ENCODE peak calls at places on chromosome 14, in ten cellular contexts. X is Panc1, N is ovary, G is right lobe of liver, D is aorta, Q is choroid plexus epithelial cell, U is A549, P is astrocyte of the spinal cord, F is mesendoderm, S is adrenal gland. J is an unnamed sample.

GRCh38 chr14:89407856-89408255 is 9.2 kb downstream of the FOXN3 start:
- DNase-seq in D (no peak), Q (peak), U (no peak), X (no peak), G (no peak), S (peak), N (no peak), P (no peak), F (peak), J (no peak)

GRCh38 chr14:103593577-103593976 is 30.8 kb downstream of the COA8 start:
- DNase-seq in Q (no peak), N (no peak), U (no peak), P (no peak), G (no peak), X (no peak), F (no peak), D (no peak), S (no peak), J (no peak)

GRCh38 chr14:54564071-54564798 is 2.7 kb upstream of the SAMD4A start:
- DNase-seq in X (no peak), U (peak), Q (peak), G (no peak), F (peak), D (no peak), P (peak), S (no peak), N (no peak), J (peak)

GRCh38 chr14:80996049-80996901 is 40.9 kb downstream of the TSHR start:
- DNase-seq in X (peak), G (peak), F (peak), S (peak), D (no peak), P (peak), U (peak), Q (peak), N (no peak), J (peak)

GRCh38 chr14:101255765-101256125 is 305.6 kb upstream of the DIO3 start:
- DNase-seq in N (no peak), Q (no peak), U (no peak), X (no peak), P (no peak), D (no peak), S (no peak), F (no peak), G (no peak), J (no peak)

GRCh38 chr14:68780358-68781160 is 12.3 kb downstream of the ZFP36L1 start:
- DNase-seq in S (peak), P (peak), Q (peak), X (no peak), G (peak), U (peak), D (peak), N (peak), F (peak), J (peak)

GRCh38 chr14:68952544-68953535 is 26.3 kb downstream of the ACTN1 start:
- DNase-seq in N (peak), U (no peak), D (peak), G (no peak), S (no peak), Q (peak), P (peak), F (no peak), X (no peak), J (no peak)

GRCh38 chr14:67636361-67636919 is 16.7 kb downstream of the ARG2 start:
- DNase-seq in F (no peak), G (no peak), Q (peak), S (no peak), D (no peak), X (no peak), N (no peak), P (peak), U (no peak), J (no peak)

GRCh38 chr14:39229601-39230110 is 4.1 kb upstream of the MIA2 start:
- DNase-seq in X (no peak), U (no peak), P (no peak), G (no peak), S (no peak), Q (no peak), D (no peak), N (no peak), F (no peak), J (no peak)

GRCh38 chr14:105938959-105939358 is 412.6 kb downstream of the TMEM121 start:
- DNase-seq in Q (no peak), S (no peak), F (no peak), D (no peak), X (no peak), N (no peak), P (no peak), U (no peak), G (no peak), J (no peak)

GRCh38 chr14:67186789-67187188 is 2.5 kb upstream of the GARIN2 start:
- DNase-seq in F (no peak), N (no peak), Q (peak), U (no peak), P (no peak), G (no peak), S (no peak), X (no peak), D (no peak), J (no peak)

GRCh38 chr14:89665262-89665661 is 248.2 kb upstream of the FOXN3 start:
- DNase-seq in G (no peak), N (no peak), S (no peak), P (no peak), X (no peak), U (no peak), D (no peak), F (no peak), Q (no peak), J (no peak)

GRCh38 chr14:76473381-76474263 is 97.7 kb downstream of the ESRRB start:
- DNase-seq in S (no peak), D (no peak), F (peak), N (no peak), X (no peak), G (no peak), Q (peak), P (peak), U (no peak), J (peak)

GRCh38 chr14:51138353-51139103 is 43.6 kb upstream of the TRIM9 start:
- DNase-seq in S (no peak), U (no peak), P (no peak), F (no peak), D (no peak), G (no peak), X (no peak), N (no peak), Q (no peak), J (no peak)

GRCh38 chr14:73758392-73759182 is 44.4 kb upstream of the PNMA1 start:
- DNase-seq in P (peak), Q (peak), U (peak), G (peak), S (peak), N (peak), X (no peak), F (peak), D (peak), J (peak)

GRCh38 chr14:34065222-34065621 is 114.3 kb upstream of the EGLN3 start:
- DNase-seq in F (no peak), U (no peak), D (no peak), X (no peak), P (no peak), N (no peak), Q (no peak), S (no peak), G (no peak), J (no peak)

GRCh38 chr14:66677780-66678179 is 169.8 kb downstream of the GPHN start:
- DNase-seq in G (no peak), F (no peak), Q (no peak), U (no peak), D (no peak), X (no peak), P (no peak), N (no peak), S (no peak), J (no peak)

GRCh38 chr14:72638021-72638420 is 255.9 kb downstream of the DPF3 start:
- DNase-seq in X (no peak), P (peak), N (no peak), D (no peak), S (peak), F (no peak), G (no peak), Q (peak), U (peak), J (no peak)

GRCh38 chr14:60196291-60196690 is 31.1 kb upstream of the DHRS7 start:
- DNase-seq in P (no peak), N (no peak), S (no peak), G (no peak), Q (no peak), D (no peak), F (no peak), X (no peak), U (no peak), J (no peak)

GRCh38 chr14:25048170-25049126 is 1.5 kb downstream of the STXBP6 start:
- DNase-seq in N (peak), S (peak), Q (peak), U (no peak), D (peak), F (no peak), G (no peak), X (no peak), P (peak), J (peak)

GRCh38 chr14:22508150-22508457 is 80.9 kb downstream of the DAD1 start:
- DNase-seq in Q (no peak), U (no peak), D (no peak), F (no peak), G (no peak), S (no peak), N (no peak), P (no peak), X (no peak), J (no peak)
- H3K4me3 ChIP-seq in Q (no peak), U (no peak), D (no peak), F (no peak), G (no peak), S (no peak), N (no peak), P (no peak), X (no peak), J (no peak)

DNA sequence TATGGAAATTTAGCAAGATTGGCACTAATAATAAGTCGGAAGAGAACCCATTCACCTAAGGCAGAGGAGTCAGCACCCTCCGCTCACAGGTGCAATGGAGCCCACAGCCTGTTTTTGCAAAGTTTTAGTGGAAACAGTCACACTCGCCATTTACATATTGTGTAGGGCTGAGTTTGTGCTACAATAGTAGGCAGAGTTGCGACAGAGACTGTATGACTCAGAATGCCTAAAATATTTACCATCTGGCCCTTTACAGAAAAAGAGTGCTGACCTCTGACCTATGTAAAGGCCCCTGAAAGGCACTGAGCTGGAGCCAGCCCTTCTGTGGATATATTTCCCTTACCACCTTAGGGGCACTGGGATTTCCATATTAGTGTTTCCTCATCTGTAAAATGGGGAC is 79.0 kb downstream of the PRIMA1 start:
- DNase-seq in Q (no peak), P (no peak), G (no peak), U (no peak), D (no peak), F (no peak), N (no peak), S (no peak), X (no peak), J (no peak)
- H3K4me3 ChIP-seq in Q (no peak), P (no peak), G (no peak), U (no peak), D (no peak), F (no peak), N (no peak), S (no peak), X (no peak), J (no peak)

GRCh38 chr14:104634886-104635570 is 30.5 kb upstream of the TMEM179 start:
- DNase-seq in P (no peak), Q (no peak), X (no peak), U (no peak), F (no peak), D (no peak), G (no peak), N (no peak), S (no peak), J (peak)

GRCh38 chr14:104636131-104636530 is 31.6 kb upstream of the TMEM179 start:
- DNase-seq in F (no peak), G (no peak), N (no peak), U (no peak), D (no peak), X (no peak), Q (no peak), P (no peak), S (no peak), J (no peak)

GRCh38 chr14:104637546-104638003 is 33.0 kb upstream of the TMEM179 start:
- DNase-seq in U (no peak), D (no peak), P (no peak), G (no peak), N (no peak), X (no peak), F (no peak), Q (no peak), S (no peak), J (no peak)

GRCh38 chr14:104634031-104634760 is 29.6 kb upstream of the TMEM179 start:
- DNase-seq in F (no peak), G (no peak), S (no peak), Q (no peak), D (no peak), X (no peak), N (no peak), U (no peak), P (no peak), J (peak)

DNA sequence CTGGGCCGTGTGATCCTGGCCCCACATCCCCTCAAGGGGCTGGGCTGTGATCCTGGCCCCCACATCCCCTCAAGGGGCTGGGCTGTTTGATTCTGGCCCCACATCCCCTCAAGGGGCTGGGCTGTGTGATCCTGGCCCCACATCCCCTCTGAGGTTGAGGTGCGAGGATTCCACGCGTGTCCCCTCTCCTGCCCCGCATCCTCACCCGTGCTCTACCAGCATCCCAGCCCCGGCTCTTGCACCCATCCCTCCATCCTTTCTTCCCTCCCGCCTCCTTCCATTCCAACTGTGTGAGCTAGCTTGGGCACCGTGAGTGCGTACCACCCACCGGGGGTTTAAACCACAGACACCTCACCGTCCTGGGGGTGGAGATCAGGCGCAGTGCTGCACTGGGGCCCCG is 31.1 kb upstream of the TMEM179 start:
- DNase-seq in G (no peak), S (no peak), N (no peak), U (no peak), Q (no peak), P (no peak), F (no peak), D (no peak), X (no peak), J (peak)
- H3K4me3 ChIP-seq in G (no peak), S (no peak), N (no peak), U (no peak), Q (no peak), P (no peak), F (no peak), D (no peak), X (no peak), J (no peak)

GRCh38 chr14:56817396-56817921 is 7.2 kb upstream of the OTX2 start:
- DNase-seq in S (no peak), F (no peak), U (no peak), Q (no peak), N (no peak), G (no peak), P (no peak), D (no peak), X (no peak), J (no peak)

GRCh38 chr14:56816575-56817391 is 6.5 kb upstream of the OTX2 start:
- DNase-seq in U (no peak), G (no peak), D (no peak), Q (no peak), X (no peak), P (no peak), N (no peak), F (peak), S (no peak), J (peak)

GRCh38 chr14:56826214-56826613 is 15.9 kb upstream of the OTX2 start:
- DNase-seq in G (no peak), U (no peak), Q (no peak), N (no peak), D (no peak), F (no peak), P (no peak), S (no peak), X (no peak), J (no peak)

GRCh38 chr14:56821177-56821576 is 10.9 kb upstream of the OTX2 start:
- DNase-seq in G (no peak), N (no peak), P (no peak), X (no peak), F (no peak), S (no peak), D (no peak), U (no peak), Q (no peak), J (peak)

DNA sequence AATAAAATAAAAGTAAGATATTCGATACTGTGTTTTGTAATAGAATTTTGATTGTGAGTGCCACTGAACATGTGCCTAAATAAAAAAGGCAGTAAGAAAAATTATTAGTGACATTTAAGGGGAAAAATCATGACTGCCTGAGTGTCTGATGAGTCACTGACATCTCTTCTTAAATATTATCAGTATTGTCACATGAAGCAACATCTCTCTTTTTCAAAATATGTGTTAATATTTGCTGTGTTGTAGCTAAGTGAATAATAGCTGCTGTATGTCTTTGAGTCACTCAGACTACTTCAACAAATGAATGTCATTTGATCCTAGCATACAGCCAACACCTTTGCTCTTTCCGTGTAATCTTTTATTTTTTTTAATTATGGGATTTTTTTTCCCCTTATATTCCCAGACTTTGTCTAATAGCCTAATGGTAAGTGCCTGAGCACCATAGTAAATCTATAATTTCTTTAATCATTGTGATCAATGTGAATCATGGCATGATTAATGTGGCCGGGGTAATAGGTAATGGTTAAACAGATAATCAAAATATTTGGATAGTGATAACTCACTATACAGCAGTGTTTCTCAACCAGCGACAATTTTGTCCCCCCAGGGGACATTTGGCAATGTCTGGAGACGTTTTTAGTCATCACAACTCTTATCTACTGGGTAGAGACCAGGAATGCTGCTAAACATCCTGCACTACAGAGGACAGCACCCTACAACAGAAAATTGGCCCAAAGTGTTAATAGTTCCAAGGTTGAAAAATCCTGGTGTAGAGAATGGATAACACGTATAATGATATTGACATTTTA is 11.7 kb upstream of the OTX2 start:
- DNase-seq in Q (no peak), D (no peak), U (peak), N (no peak), G (no peak), X (no peak), F (no peak), P (no peak), S (no peak), J (no peak)
- H3K4me3 ChIP-seq in Q (no peak), D (no peak), U (no peak), N (no peak), G (no peak), X (no peak), F (no peak), P (no peak), S (no peak), J (no peak)

J was measured in H7.